ENCODE peak calls at places on chromosomes 1 and 21, in eight cellular contexts. Z is CD8-positive, alpha-beta T cell; A is lower leg skin; H is SJSA1; N is LoVo; C is NCI-H748 treated with DMSO at 0.1 percent for 48 hours; D is hippocampal formation; L is thoracic aorta. X is an unnamed sample.
A peak's percentile ranks its signal among the peaks of the same experiment; 100 is the strongest.

GRCh38 chr1:177274687-177275211 is 104.0 kb downstream of the BRINP2 start:
- DNase-seq in Z (no peak), A (no peak), H (no peak), N (no peak), C (no peak), D (no peak), L (no peak), X (no peak)

GRCh38 chr1:110606784-110607662 is 865 bp upstream of the KCNA2 start:
- DNase-seq in Z (peak; percentile 56), A (peak; percentile 81), H (no peak), N (no peak), C (no peak), D (no peak), L (no peak), X (no peak)

GRCh38 chr1:214415131-214415530 is 134.2 kb downstream of the SMYD2 start:
- DNase-seq in Z (no peak), A (no peak), H (no peak), N (no peak), C (no peak), D (no peak), L (no peak), X (no peak)

GRCh38 chr1:205936846-205937707 is 6.2 kb downstream of the SLC26A9 start:
- DNase-seq in Z (no peak), A (no peak), H (peak; percentile 56), N (no peak), C (no peak), D (no peak), L (no peak), X (no peak)

GRCh38 chr1:53927376-53927881 is 18.1 kb downstream of the IFT25 start:
- DNase-seq in Z (no peak), A (no peak), H (no peak), N (no peak), C (no peak), D (no peak), L (no peak), X (no peak)

GRCh38 chr21:38990424-38990794 is 184.7 kb downstream of the ETS2 start:
- DNase-seq in Z (no peak), A (no peak), H (no peak), N (no peak), C (peak; percentile 78), D (no peak), L (no peak), X (no peak)

GRCh38 chr1:171611306-171611705 is 10.7 kb upstream of the MYOCOS start:
- DNase-seq in Z (no peak), A (no peak), H (no peak), N (no peak), C (no peak), D (no peak), L (no peak), X (no peak)

GRCh38 chr1:87939486-87939885 is 610.8 kb downstream of the LMO4 start:
- DNase-seq in Z (no peak), A (no peak), H (no peak), N (no peak), C (no peak), D (no peak), L (no peak), X (no peak)

GRCh38 chr1:230186874-230187273 is 119.8 kb downstream of the GALNT2 start:
- DNase-seq in Z (no peak), A (peak; percentile 53), H (peak; percentile 5), N (no peak), C (peak; percentile 7), D (no peak), L (no peak), X (no peak)

GRCh38 chr1:196115641-196116040 is 492.6 kb downstream of the KCNT2 start:
- DNase-seq in Z (no peak), A (no peak), H (no peak), N (no peak), C (no peak), D (no peak), L (peak; percentile 73), X (no peak)

GRCh38 chr1:12465126-12465525 is 152.9 kb downstream of the DHRS3 start:
- DNase-seq in Z (no peak), A (peak; percentile 15), H (no peak), N (no peak), C (no peak), D (no peak), L (no peak), X (no peak)

GRCh38 chr1:43668956-43669355 is 19.0 kb downstream of the KDM4A start:
- DNase-seq in Z (no peak), A (no peak), H (no peak), N (no peak), C (no peak), D (no peak), L (no peak), X (no peak)

GRCh38 chr1:152546704-152547103 is 19.9 kb downstream of the LCE3E start:
- DNase-seq in Z (no peak), A (no peak), H (no peak), N (no peak), C (no peak), D (no peak), L (no peak), X (no peak)

GRCh38 chr1:170010443-170010842 is 64.1 kb downstream of the KIFAP3 start:
- DNase-seq in Z (no peak), A (no peak), H (no peak), N (peak; percentile 43), C (peak; percentile 0), D (no peak), L (no peak), X (no peak)

GRCh38 chr1:107171378-107171777 is 30.5 kb downstream of the NTNG1 start:
- DNase-seq in Z (no peak), A (no peak), H (no peak), N (no peak), C (no peak), D (no peak), L (no peak), X (peak; percentile 28)

GRCh38 chr1:23567996-23568607 is 8.8 kb upstream of the ID3 start:
- DNase-seq in Z (no peak), A (no peak), H (no peak), N (no peak), C (no peak), D (peak; percentile 63), L (no peak), X (peak; percentile 47)

GRCh38 chr1:158145173-158145719 is 35.4 kb upstream of the CD1D start:
- DNase-seq in Z (no peak), A (no peak), H (no peak), N (no peak), C (no peak), D (no peak), L (no peak), X (peak; percentile 8)

GRCh38 chr1:241837901-241838300 is 10.1 kb upstream of the EXO1 start:
- DNase-seq in Z (no peak), A (no peak), H (no peak), N (no peak), C (no peak), D (no peak), L (no peak), X (no peak)

GRCh38 chr21:29441651-29442050 is 142.9 kb downstream of the BACH1 start:
- DNase-seq in Z (no peak), A (no peak), H (no peak), N (no peak), C (no peak), D (no peak), L (no peak), X (no peak)

GRCh38 chr21:45959182-45959581 is 22.4 kb upstream of the COL6A1 start:
- DNase-seq in Z (no peak), A (no peak), H (no peak), N (no peak), C (no peak), D (no peak), L (no peak), X (no peak)

GRCh38 chr21:21385404-21385803 is 387.2 kb downstream of the NCAM2 start:
- DNase-seq in Z (no peak), A (no peak), H (no peak), N (no peak), C (no peak), D (no peak), L (no peak), X (no peak)

GRCh38 chr1:160681067-160681890 is 30.3 kb downstream of the CD48 start:
- DNase-seq in Z (peak; percentile 91), A (peak; percentile 92), H (peak; percentile 50), N (peak; percentile 25), C (peak; percentile 9), D (no peak), L (no peak), X (no peak)

GRCh38 chr1:41532206-41532975 is 47.9 kb upstream of the EDN2 start:
- DNase-seq in Z (no peak), A (peak; percentile 60), H (no peak), N (no peak), C (no peak), D (no peak), L (no peak), X (no peak)

GRCh38 chr1:218829143-218829542 is 344.5 kb upstream of the LYPLAL1 start:
- DNase-seq in Z (no peak), A (no peak), H (no peak), N (no peak), C (no peak), D (no peak), L (no peak), X (no peak)

GRCh38 chr21:42189860-42190491 is 29.0 kb upstream of the ABCG1 start:
- DNase-seq in Z (no peak), A (no peak), H (peak; percentile 19), N (no peak), C (no peak), D (no peak), L (no peak), X (no peak)

GRCh38 chr21:44626262-44626661 is 631 bp upstream of the KRTAP10-9 start:
- DNase-seq in Z (peak; percentile 56), A (no peak), H (no peak), N (no peak), C (no peak), D (no peak), L (no peak), X (no peak)

GRCh38 chr1:205576011-205576410 is 55.8 kb downstream of the ELK4 start:
- DNase-seq in Z (no peak), A (peak; percentile 79), H (peak; percentile 27), N (no peak), C (no peak), D (no peak), L (no peak), X (no peak)

GRCh38 chr1:227317541-227318002 is 720 bp downstream of the CDC42BPA start:
- DNase-seq in Z (no peak), A (peak; percentile 89), H (peak; percentile 67), N (peak; percentile 55), C (peak; percentile 8), D (no peak), L (no peak), X (peak; percentile 57)

GRCh38 chr1:186750250-186750649 is 70.0 kb upstream of the PTGS2 start:
- DNase-seq in Z (no peak), A (no peak), H (no peak), N (no peak), C (no peak), D (no peak), L (no peak), X (no peak)

GRCh38 chr1:243268284-243268653 is 12.4 kb downstream of the SDCCAG8 start:
- DNase-seq in Z (no peak), A (no peak), H (no peak), N (peak; percentile 75), C (no peak), D (no peak), L (no peak), X (no peak)

GRCh38 chr1:184052194-184052559 is 647 bp downstream of the TSEN15 start:
- DNase-seq in Z (no peak), A (no peak), H (no peak), N (no peak), C (peak; percentile 13), D (no peak), L (no peak), X (no peak)

X was measured in hypothalamus.